ENCODE peak calls at places on chromosome 17, in eight cellular contexts. A is uterus, I is neural crest cell, T is myocyte, S is hepatocyte, K is C1 segment of cervical spinal cord, W is NCI-H526, J is NCI-H1105. V is an unnamed sample.
A peak's percentile ranks its signal among the peaks of the same experiment; 100 is the strongest.

GRCh38 chr17:76569607-76570279 is 15.9 kb downstream of the ST6GALNAC2 start:
- DNase-seq in A (no peak), I (no peak), T (no peak), S (no peak), K (peak; percentile 65), W (no peak), J (no peak), V (peak; percentile 68)

GRCh38 chr17:33492731-33493260 is 199.7 kb upstream of the ASIC2 start:
- DNase-seq in A (no peak), I (no peak), T (peak; percentile 50), S (no peak), K (no peak), W (no peak), J (no peak), V (no peak)

GRCh38 chr17:47703191-47703591 is 9.2 kb downstream of the TBKBP1 start:
- DNase-seq in A (no peak), I (no peak), T (no peak), S (no peak), K (no peak), W (no peak), J (no peak), V (no peak)

GRCh38 chr17:49557204-49558024 is 18.3 kb upstream of the NXPH3 start:
- DNase-seq in A (no peak), I (peak; percentile 56), T (peak; percentile 47), S (peak; percentile 73), K (no peak), W (peak; percentile 73), J (peak; percentile 71), V (peak; percentile 15)

GRCh38 chr17:73011016-73011486 is 81.4 kb downstream of the SLC39A11 start:
- DNase-seq in A (no peak), I (no peak), T (no peak), S (no peak), K (no peak), W (no peak), J (no peak), V (no peak)

GRCh38 chr17:17114592-17115225 is 72.5 kb downstream of the MPRIP start:
- DNase-seq in A (no peak), I (no peak), T (no peak), S (no peak), K (no peak), W (no peak), J (no peak), V (no peak)

GRCh38 chr17:34390649-34391048 is 27.6 kb upstream of the CCL1 start:
- DNase-seq in A (no peak), I (no peak), T (no peak), S (no peak), K (no peak), W (no peak), J (no peak), V (no peak)

GRCh38 chr17:49521521-49522185 is 26.6 kb downstream of the NGFR start:
- DNase-seq in A (peak; percentile 52), I (no peak), T (no peak), S (no peak), K (no peak), W (no peak), J (no peak), V (peak; percentile 26)

GRCh38 chr17:74271902-74272563 is 2.0 kb upstream of the DNAI2 start:
- DNase-seq in A (no peak), I (no peak), T (peak; percentile 5), S (no peak), K (peak; percentile 53), W (no peak), J (no peak), V (no peak)

GRCh38 chr17:15233022-15233805 is 31.9 kb downstream of the PMP22 start:
- DNase-seq in A (no peak), I (no peak), T (peak; percentile 46), S (peak; percentile 39), K (no peak), W (no peak), J (no peak), V (no peak)

GRCh38 chr17:36888236-36888957 is 48.9 kb upstream of the LHX1 start:
- DNase-seq in A (no peak), I (no peak), T (peak; percentile 95), S (no peak), K (no peak), W (no peak), J (peak; percentile 75), V (no peak)

GRCh38 chr17:48644159-48644558 is 18.0 kb upstream of the HOXB9 start:
- DNase-seq in A (no peak), I (no peak), T (no peak), S (no peak), K (no peak), W (no peak), J (no peak), V (no peak)

GRCh38 chr17:43475494-43476089 is 8.2 kb upstream of the DHX8 start:
- DNase-seq in A (no peak), I (no peak), T (no peak), S (no peak), K (no peak), W (no peak), J (no peak), V (no peak)

GRCh38 chr17:57970706-57971105 is 15.5 kb upstream of the CUEDC1 start:
- DNase-seq in A (no peak), I (no peak), T (no peak), S (no peak), K (no peak), W (no peak), J (no peak), V (no peak)

GRCh38 chr17:68457168-68457538 is at the start of gene WIPI1:
- DNase-seq in A (no peak), I (no peak), T (no peak), S (no peak), K (no peak), W (no peak), J (no peak), V (peak; percentile 83)

GRCh38 chr17:9729735-9730420 is 61.5 kb downstream of the DHRS7C start:
- DNase-seq in A (no peak), I (no peak), T (no peak), S (no peak), K (no peak), W (no peak), J (no peak), V (no peak)

GRCh38 chr17:40952675-40953074 is 14.1 kb downstream of the KRT39 start:
- DNase-seq in A (no peak), I (no peak), T (peak; percentile 22), S (no peak), K (no peak), W (no peak), J (no peak), V (no peak)

GRCh38 chr17:2707721-2708584 is 3.6 kb downstream of the CLUH start:
- DNase-seq in A (peak; percentile 44), I (peak; percentile 39), T (peak; percentile 81), S (peak; percentile 55), K (peak; percentile 67), W (no peak), J (no peak), V (peak; percentile 89)

GRCh38 chr17:59073972-59074371 is 32.7 kb downstream of the TRIM37 start:
- DNase-seq in A (no peak), I (no peak), T (no peak), S (no peak), K (no peak), W (no peak), J (no peak), V (no peak)

GRCh38 chr17:973053-973452 is 6.5 kb downstream of the NXN start:
- DNase-seq in A (no peak), I (no peak), T (no peak), S (no peak), K (no peak), W (no peak), J (no peak), V (no peak)

GRCh38 chr17:28612936-28613872 is 781 bp downstream of the RSKR start:
- DNase-seq in A (peak; percentile 26), I (peak; percentile 36), T (peak; percentile 51), S (peak; percentile 65), K (no peak), W (no peak), J (peak; percentile 11), V (no peak)

GRCh38 chr17:83183150-83183820 is 103.9 kb downstream of the METRNL start:
- DNase-seq in A (no peak), I (no peak), T (no peak), S (no peak), K (no peak), W (no peak), J (no peak), V (peak; percentile 47)

GRCh38 chr17:58375811-58376210 is 23.8 kb upstream of the SUPT4H1 start:
- DNase-seq in A (no peak), I (no peak), T (no peak), S (no peak), K (no peak), W (no peak), J (no peak), V (no peak)

GRCh38 chr17:70820276-70820675 is 650.9 kb downstream of the KCNJ2 start:
- DNase-seq in A (no peak), I (no peak), T (peak; percentile 37), S (no peak), K (no peak), W (no peak), J (no peak), V (no peak)

GRCh38 chr17:48374650-48375230 is 55.3 kb downstream of the SKAP1 start:
- DNase-seq in A (no peak), I (no peak), T (peak; percentile 29), S (peak; percentile 26), K (no peak), W (peak; percentile 26), J (no peak), V (no peak)

GRCh38 chr17:38861399-38861843 is 7.9 kb upstream of the RPL23 start:
- DNase-seq in A (no peak), I (no peak), T (no peak), S (no peak), K (no peak), W (no peak), J (no peak), V (no peak)

GRCh38 chr17:50350733-50351132 is 4.8 kb downstream of the XYLT2 start:
- DNase-seq in A (no peak), I (no peak), T (no peak), S (no peak), K (no peak), W (no peak), J (no peak), V (no peak)

GRCh38 chr17:9274119-9274445 is 252.8 kb downstream of the NTN1 start:
- DNase-seq in A (no peak), I (no peak), T (no peak), S (no peak), K (no peak), W (no peak), J (no peak), V (no peak)

GRCh38 chr17:80811181-80812105 is 180.2 kb upstream of the CHMP6 start:
- DNase-seq in A (no peak), I (no peak), T (peak; percentile 64), S (no peak), K (no peak), W (no peak), J (no peak), V (peak; percentile 55)

GRCh38 chr17:39547713-39548478 is 59.8 kb downstream of the NEUROD2 start:
- DNase-seq in A (peak; percentile 59), I (peak; percentile 81), T (peak; percentile 62), S (peak; percentile 56), K (no peak), W (peak; percentile 18), J (peak; percentile 3), V (peak; percentile 83)

GRCh38 chr17:66087073-66087472 is 104.9 kb downstream of the CEP112 start:
- DNase-seq in A (no peak), I (no peak), T (peak; percentile 9), S (no peak), K (no peak), W (no peak), J (no peak), V (no peak)